ENCODE peak calls at places on chromosome 17, in eight cellular contexts. One of them, this sample, is unnamed.

GRCh38 chr17:19239544-19239943 is 2.4 kb downstream of the EPN2 start:
- DNase-seq in suprapubic skin: no peak
- DNase-seq in stimulated activated CD4-positive, alpha-beta T cell treated with anti-CD3 and anti-CD28 coated beads, TNF-alpha, amount 100 ng/mL, for 48 hours: no peak
- DNase-seq in LHCN-M2: no peak
- DNase-seq in ACHN: no peak
- DNase-seq in stromal cell of bone marrow: no peak
- DNase-seq in DMS 273 treated with DMSO at 0.1 percent for 48 hours: no peak
- DNase-seq in NCI-H1694 treated with DMSO at 0.1 percent for 48 hours: no peak
- DNase-seq in this sample: no peak

GRCh38 chr17:76427457-76428231 is 25.3 kb downstream of the UBE2O start:
- DNase-seq in ACHN: no peak
- DNase-seq in LHCN-M2: peak; percentile 47
- DNase-seq in stimulated activated CD4-positive, alpha-beta T cell treated with anti-CD3 and anti-CD28 coated beads, TNF-alpha, amount 100 ng/mL, for 48 hours: no peak
- DNase-seq in stromal cell of bone marrow: no peak
- DNase-seq in DMS 273 treated with DMSO at 0.1 percent for 48 hours: no peak
- DNase-seq in suprapubic skin: no peak
- DNase-seq in NCI-H1694 treated with DMSO at 0.1 percent for 48 hours: no peak
- DNase-seq in this sample: no peak

GRCh38 chr17:78541488-78542237 is 35.5 kb downstream of the DNAH17 start:
- DNase-seq in LHCN-M2: peak; percentile 50
- DNase-seq in stimulated activated CD4-positive, alpha-beta T cell treated with anti-CD3 and anti-CD28 coated beads, TNF-alpha, amount 100 ng/mL, for 48 hours: no peak
- DNase-seq in DMS 273 treated with DMSO at 0.1 percent for 48 hours: no peak
- DNase-seq in suprapubic skin: no peak
- DNase-seq in stromal cell of bone marrow: peak; percentile 13
- DNase-seq in NCI-H1694 treated with DMSO at 0.1 percent for 48 hours: no peak
- DNase-seq in ACHN: no peak
- DNase-seq in this sample: no peak

GRCh38 chr17:32947736-32948135 is 19.8 kb downstream of the TMEM98 start:
- DNase-seq in DMS 273 treated with DMSO at 0.1 percent for 48 hours: no peak
- DNase-seq in ACHN: no peak
- DNase-seq in LHCN-M2: no peak
- DNase-seq in stimulated activated CD4-positive, alpha-beta T cell treated with anti-CD3 and anti-CD28 coated beads, TNF-alpha, amount 100 ng/mL, for 48 hours: no peak
- DNase-seq in NCI-H1694 treated with DMSO at 0.1 percent for 48 hours: no peak
- DNase-seq in suprapubic skin: no peak
- DNase-seq in stromal cell of bone marrow: no peak
- DNase-seq in this sample: no peak

GRCh38 chr17:45371414-45372324 is 54.8 kb upstream of the MAP3K14 start:
- DNase-seq in LHCN-M2: peak; percentile 96
- DNase-seq in NCI-H1694 treated with DMSO at 0.1 percent for 48 hours: no peak
- DNase-seq in ACHN: peak; percentile 98
- DNase-seq in DMS 273 treated with DMSO at 0.1 percent for 48 hours: no peak
- DNase-seq in suprapubic skin: peak; percentile 89
- DNase-seq in stimulated activated CD4-positive, alpha-beta T cell treated with anti-CD3 and anti-CD28 coated beads, TNF-alpha, amount 100 ng/mL, for 48 hours: peak; percentile 26
- DNase-seq in stromal cell of bone marrow: peak; percentile 75
- DNase-seq in this sample: no peak

GRCh38 chr17:2792541-2793169 is 3.6 kb upstream of the RAP1GAP2 start:
- DNase-seq in ACHN: no peak
- DNase-seq in LHCN-M2: no peak
- DNase-seq in suprapubic skin: no peak
- DNase-seq in stromal cell of bone marrow: no peak
- DNase-seq in DMS 273 treated with DMSO at 0.1 percent for 48 hours: no peak
- DNase-seq in stimulated activated CD4-positive, alpha-beta T cell treated with anti-CD3 and anti-CD28 coated beads, TNF-alpha, amount 100 ng/mL, for 48 hours: peak; percentile 55
- DNase-seq in NCI-H1694 treated with DMSO at 0.1 percent for 48 hours: no peak
- DNase-seq in this sample: no peak

GRCh38 chr17:68182940-68183551 is 64.8 kb upstream of the AMZ2 start:
- DNase-seq in NCI-H1694 treated with DMSO at 0.1 percent for 48 hours: no peak
- DNase-seq in suprapubic skin: no peak
- DNase-seq in DMS 273 treated with DMSO at 0.1 percent for 48 hours: no peak
- DNase-seq in stromal cell of bone marrow: no peak
- DNase-seq in ACHN: no peak
- DNase-seq in stimulated activated CD4-positive, alpha-beta T cell treated with anti-CD3 and anti-CD28 coated beads, TNF-alpha, amount 100 ng/mL, for 48 hours: no peak
- DNase-seq in LHCN-M2: no peak
- DNase-seq in this sample: no peak

GRCh38 chr17:65565559-65565958 is 4.1 kb upstream of the AXIN2 start:
- DNase-seq in DMS 273 treated with DMSO at 0.1 percent for 48 hours: no peak
- DNase-seq in stimulated activated CD4-positive, alpha-beta T cell treated with anti-CD3 and anti-CD28 coated beads, TNF-alpha, amount 100 ng/mL, for 48 hours: no peak
- DNase-seq in NCI-H1694 treated with DMSO at 0.1 percent for 48 hours: no peak
- DNase-seq in stromal cell of bone marrow: no peak
- DNase-seq in suprapubic skin: no peak
- DNase-seq in LHCN-M2: no peak
- DNase-seq in ACHN: no peak
- DNase-seq in this sample: no peak

GRCh38 chr17:79001190-79002020 is 8.2 kb downstream of the CANT1 start:
- DNase-seq in suprapubic skin: peak; percentile 69
- DNase-seq in DMS 273 treated with DMSO at 0.1 percent for 48 hours: no peak
- DNase-seq in LHCN-M2: no peak
- DNase-seq in stimulated activated CD4-positive, alpha-beta T cell treated with anti-CD3 and anti-CD28 coated beads, TNF-alpha, amount 100 ng/mL, for 48 hours: no peak
- DNase-seq in stromal cell of bone marrow: no peak
- DNase-seq in NCI-H1694 treated with DMSO at 0.1 percent for 48 hours: no peak
- DNase-seq in ACHN: no peak
- DNase-seq in this sample: no peak

GRCh38 chr17:64183815-64184397 is 54.0 kb upstream of the ERN1 start:
- DNase-seq in DMS 273 treated with DMSO at 0.1 percent for 48 hours: peak; percentile 24
- DNase-seq in ACHN: peak; percentile 10
- DNase-seq in NCI-H1694 treated with DMSO at 0.1 percent for 48 hours: peak; percentile 49
- DNase-seq in stimulated activated CD4-positive, alpha-beta T cell treated with anti-CD3 and anti-CD28 coated beads, TNF-alpha, amount 100 ng/mL, for 48 hours: no peak
- DNase-seq in suprapubic skin: no peak
- DNase-seq in stromal cell of bone marrow: no peak
- DNase-seq in LHCN-M2: peak; percentile 91
- DNase-seq in this sample: no peak

GRCh38 chr17:35953720-35954119 is 10.2 kb upstream of the LYZL6 start:
- DNase-seq in stromal cell of bone marrow: no peak
- DNase-seq in suprapubic skin: no peak
- DNase-seq in ACHN: no peak
- DNase-seq in LHCN-M2: no peak
- DNase-seq in NCI-H1694 treated with DMSO at 0.1 percent for 48 hours: no peak
- DNase-seq in stimulated activated CD4-positive, alpha-beta T cell treated with anti-CD3 and anti-CD28 coated beads, TNF-alpha, amount 100 ng/mL, for 48 hours: no peak
- DNase-seq in DMS 273 treated with DMSO at 0.1 percent for 48 hours: no peak
- DNase-seq in this sample: no peak

GRCh38 chr17:17798010-17798556 is 38.7 kb downstream of the SREBF1 start:
- DNase-seq in NCI-H1694 treated with DMSO at 0.1 percent for 48 hours: no peak
- DNase-seq in suprapubic skin: no peak
- DNase-seq in ACHN: no peak
- DNase-seq in DMS 273 treated with DMSO at 0.1 percent for 48 hours: no peak
- DNase-seq in stimulated activated CD4-positive, alpha-beta T cell treated with anti-CD3 and anti-CD28 coated beads, TNF-alpha, amount 100 ng/mL, for 48 hours: no peak
- DNase-seq in stromal cell of bone marrow: no peak
- DNase-seq in LHCN-M2: no peak
- DNase-seq in this sample: no peak

GRCh38 chr17:75753514-75754377 is 11.2 kb downstream of the GALK1 start:
- DNase-seq in DMS 273 treated with DMSO at 0.1 percent for 48 hours: no peak
- DNase-seq in ACHN: peak; percentile 78
- DNase-seq in suprapubic skin: peak; percentile 85
- DNase-seq in stimulated activated CD4-positive, alpha-beta T cell treated with anti-CD3 and anti-CD28 coated beads, TNF-alpha, amount 100 ng/mL, for 48 hours: peak; percentile 37
- DNase-seq in NCI-H1694 treated with DMSO at 0.1 percent for 48 hours: peak; percentile 59
- DNase-seq in stromal cell of bone marrow: peak; percentile 27
- DNase-seq in LHCN-M2: peak; percentile 65
- DNase-seq in this sample: peak; percentile 65

GRCh38 chr17:17859909-17860760 is 23.3 kb upstream of the SREBF1 start:
- DNase-seq in NCI-H1694 treated with DMSO at 0.1 percent for 48 hours: peak; percentile 45
- DNase-seq in stromal cell of bone marrow: no peak
- DNase-seq in ACHN: peak; percentile 56
- DNase-seq in suprapubic skin: no peak
- DNase-seq in LHCN-M2: peak; percentile 41
- DNase-seq in stimulated activated CD4-positive, alpha-beta T cell treated with anti-CD3 and anti-CD28 coated beads, TNF-alpha, amount 100 ng/mL, for 48 hours: peak; percentile 43
- DNase-seq in DMS 273 treated with DMSO at 0.1 percent for 48 hours: no peak
- DNase-seq in this sample: peak; percentile 77

GRCh38 chr17:80261159-80261894 is 675 bp downstream of the RNF213 start:
- DNase-seq in ACHN: peak; percentile 59
- DNase-seq in LHCN-M2: peak; percentile 61
- DNase-seq in stromal cell of bone marrow: no peak
- DNase-seq in stimulated activated CD4-positive, alpha-beta T cell treated with anti-CD3 and anti-CD28 coated beads, TNF-alpha, amount 100 ng/mL, for 48 hours: peak; percentile 41
- DNase-seq in suprapubic skin: no peak
- DNase-seq in NCI-H1694 treated with DMSO at 0.1 percent for 48 hours: no peak
- DNase-seq in DMS 273 treated with DMSO at 0.1 percent for 48 hours: no peak
- DNase-seq in this sample: no peak

GRCh38 chr17:7856081-7856791 is 1.1 kb downstream of the NAA38 start:
- DNase-seq in LHCN-M2: no peak
- DNase-seq in ACHN: no peak
- DNase-seq in suprapubic skin: peak; percentile 81
- DNase-seq in NCI-H1694 treated with DMSO at 0.1 percent for 48 hours: no peak
- DNase-seq in stromal cell of bone marrow: no peak
- DNase-seq in DMS 273 treated with DMSO at 0.1 percent for 48 hours: no peak
- DNase-seq in stimulated activated CD4-positive, alpha-beta T cell treated with anti-CD3 and anti-CD28 coated beads, TNF-alpha, amount 100 ng/mL, for 48 hours: no peak
- DNase-seq in this sample: no peak

GRCh38 chr17:35969558-35970442 is 11.5 kb downstream of the CCL16 start:
- DNase-seq in DMS 273 treated with DMSO at 0.1 percent for 48 hours: peak; percentile 30
- DNase-seq in ACHN: peak; percentile 78
- DNase-seq in stromal cell of bone marrow: peak; percentile 55
- DNase-seq in suprapubic skin: peak; percentile 88
- DNase-seq in NCI-H1694 treated with DMSO at 0.1 percent for 48 hours: peak; percentile 63
- DNase-seq in LHCN-M2: peak; percentile 69
- DNase-seq in stimulated activated CD4-positive, alpha-beta T cell treated with anti-CD3 and anti-CD28 coated beads, TNF-alpha, amount 100 ng/mL, for 48 hours: peak; percentile 33
- DNase-seq in this sample: peak; percentile 39

GRCh38 chr17:41178341-41178740 is 320 bp upstream of the KRTAP4-2 start:
- DNase-seq in stimulated activated CD4-positive, alpha-beta T cell treated with anti-CD3 and anti-CD28 coated beads, TNF-alpha, amount 100 ng/mL, for 48 hours: no peak
- DNase-seq in LHCN-M2: no peak
- DNase-seq in suprapubic skin: no peak
- DNase-seq in DMS 273 treated with DMSO at 0.1 percent for 48 hours: no peak
- DNase-seq in NCI-H1694 treated with DMSO at 0.1 percent for 48 hours: no peak
- DNase-seq in stromal cell of bone marrow: peak; percentile 70
- DNase-seq in ACHN: no peak
- DNase-seq in this sample: no peak

GRCh38 chr17:68351395-68351794 is 60.1 kb downstream of the ARSG start:
- DNase-seq in ACHN: no peak
- DNase-seq in stimulated activated CD4-positive, alpha-beta T cell treated with anti-CD3 and anti-CD28 coated beads, TNF-alpha, amount 100 ng/mL, for 48 hours: no peak
- DNase-seq in NCI-H1694 treated with DMSO at 0.1 percent for 48 hours: no peak
- DNase-seq in DMS 273 treated with DMSO at 0.1 percent for 48 hours: no peak
- DNase-seq in LHCN-M2: no peak
- DNase-seq in stromal cell of bone marrow: no peak
- DNase-seq in suprapubic skin: no peak
- DNase-seq in this sample: no peak

GRCh38 chr17:65592131-65592965 is 30.9 kb upstream of the AXIN2 start:
- DNase-seq in NCI-H1694 treated with DMSO at 0.1 percent for 48 hours: no peak
- DNase-seq in LHCN-M2: no peak
- DNase-seq in suprapubic skin: no peak
- DNase-seq in stimulated activated CD4-positive, alpha-beta T cell treated with anti-CD3 and anti-CD28 coated beads, TNF-alpha, amount 100 ng/mL, for 48 hours: no peak
- DNase-seq in DMS 273 treated with DMSO at 0.1 percent for 48 hours: no peak
- DNase-seq in stromal cell of bone marrow: no peak
- DNase-seq in ACHN: no peak
- DNase-seq in this sample: no peak

GRCh38 chr17:42553866-42554249 is 1.1 kb downstream of the HSD17B1 start:
- DNase-seq in ACHN: peak; percentile 43
- DNase-seq in LHCN-M2: peak; percentile 47
- DNase-seq in stimulated activated CD4-positive, alpha-beta T cell treated with anti-CD3 and anti-CD28 coated beads, TNF-alpha, amount 100 ng/mL, for 48 hours: no peak
- DNase-seq in DMS 273 treated with DMSO at 0.1 percent for 48 hours: no peak
- DNase-seq in stromal cell of bone marrow: no peak
- DNase-seq in NCI-H1694 treated with DMSO at 0.1 percent for 48 hours: no peak
- DNase-seq in suprapubic skin: no peak
- DNase-seq in this sample: no peak

GRCh38 chr17:19713462-19713861 is 2.9 kb downstream of the SLC47A2 start:
- DNase-seq in ACHN: no peak
- DNase-seq in stimulated activated CD4-positive, alpha-beta T cell treated with anti-CD3 and anti-CD28 coated beads, TNF-alpha, amount 100 ng/mL, for 48 hours: no peak
- DNase-seq in NCI-H1694 treated with DMSO at 0.1 percent for 48 hours: no peak
- DNase-seq in DMS 273 treated with DMSO at 0.1 percent for 48 hours: no peak
- DNase-seq in stromal cell of bone marrow: no peak
- DNase-seq in suprapubic skin: no peak
- DNase-seq in LHCN-M2: no peak
- DNase-seq in this sample: no peak

GRCh38 chr17:82120148-82120547 is 22.1 kb upstream of the FASN start:
- DNase-seq in NCI-H1694 treated with DMSO at 0.1 percent for 48 hours: no peak
- DNase-seq in ACHN: no peak
- DNase-seq in LHCN-M2: no peak
- DNase-seq in suprapubic skin: no peak
- DNase-seq in stimulated activated CD4-positive, alpha-beta T cell treated with anti-CD3 and anti-CD28 coated beads, TNF-alpha, amount 100 ng/mL, for 48 hours: no peak
- DNase-seq in DMS 273 treated with DMSO at 0.1 percent for 48 hours: no peak
- DNase-seq in stromal cell of bone marrow: peak; percentile 38
- DNase-seq in this sample: no peak

GRCh38 chr17:81028506-81028858 is 6.5 kb upstream of the BAIAP2 start:
- DNase-seq in DMS 273 treated with DMSO at 0.1 percent for 48 hours: no peak
- DNase-seq in ACHN: no peak
- DNase-seq in suprapubic skin: no peak
- DNase-seq in NCI-H1694 treated with DMSO at 0.1 percent for 48 hours: no peak
- DNase-seq in stimulated activated CD4-positive, alpha-beta T cell treated with anti-CD3 and anti-CD28 coated beads, TNF-alpha, amount 100 ng/mL, for 48 hours: no peak
- DNase-seq in LHCN-M2: no peak
- DNase-seq in stromal cell of bone marrow: no peak
- DNase-seq in this sample: no peak

This sample was measured in GM18507.